ENCODE peak calls at places on chromosomes 3 and 15, in eight cellular contexts. P, D, F, M, Z, W, L and J are unnamed samples. For H3K27me3, the result is how much of the 10 kb centered on the place peaks cover.

GRCh38 chr15:82709421-82710207 is at the start of gene AP3B2:
- DNase-seq in M (peak), P (peak), L (peak), W (no peak), Z (peak), D (peak), F (peak), J (peak)

GRCh38 chr3:4060064-4060463 is 243.1 kb upstream of the SETMAR start:
- DNase-seq in W (no peak), P (no peak), M (no peak), D (no peak), Z (no peak), L (no peak), F (peak), J (no peak)

GRCh38 chr3:64612916-64613526 is 74.8 kb downstream of the ADAMTS9 start:
- DNase-seq in M (no peak), L (no peak), F (peak), D (no peak), P (no peak), W (no peak), Z (peak), J (no peak)

GRCh38 chr15:58430224-58430787 is 1.5 kb upstream of the LIPC start:
- DNase-seq in M (no peak), D (no peak), F (no peak), W (no peak), P (no peak), Z (no peak), L (no peak), J (no peak)

GRCh38 chr15:63088532-63089245 is 33.0 kb upstream of the LACTB start:
- DNase-seq in M (no peak), Z (no peak), F (no peak), W (no peak), P (no peak), D (no peak), L (no peak), J (no peak)

GRCh38 chr15:58521293-58521991 is 89.7 kb downstream of the LIPC start:
- DNase-seq in F (peak), W (no peak), D (peak), M (peak), P (no peak), L (peak), Z (peak), J (no peak)

GRCh38 chr15:62228604-62229003 is 63.5 kb upstream of the C2CD4B start:
- DNase-seq in Z (no peak), P (no peak), W (no peak), M (no peak), L (no peak), F (no peak), D (no peak), J (no peak)

GRCh38 chr3:144564011-144564410 is 592.4 kb downstream of the DIPK2A start:
- DNase-seq in P (no peak), M (no peak), D (no peak), W (no peak), F (no peak), L (no peak), Z (no peak), J (no peak)

GRCh38 chr3:115217678-115218451 is 70.8 kb upstream of the ZBTB20 start:
- DNase-seq in W (no peak), Z (peak), L (no peak), P (no peak), F (peak), M (no peak), D (no peak), J (no peak)

GRCh38 chr3:120634539-120634938 is 38.4 kb downstream of the NDUFB4 start:
- DNase-seq in D (no peak), W (no peak), F (no peak), M (no peak), Z (no peak), L (no peak), P (no peak), J (no peak)

DNA sequence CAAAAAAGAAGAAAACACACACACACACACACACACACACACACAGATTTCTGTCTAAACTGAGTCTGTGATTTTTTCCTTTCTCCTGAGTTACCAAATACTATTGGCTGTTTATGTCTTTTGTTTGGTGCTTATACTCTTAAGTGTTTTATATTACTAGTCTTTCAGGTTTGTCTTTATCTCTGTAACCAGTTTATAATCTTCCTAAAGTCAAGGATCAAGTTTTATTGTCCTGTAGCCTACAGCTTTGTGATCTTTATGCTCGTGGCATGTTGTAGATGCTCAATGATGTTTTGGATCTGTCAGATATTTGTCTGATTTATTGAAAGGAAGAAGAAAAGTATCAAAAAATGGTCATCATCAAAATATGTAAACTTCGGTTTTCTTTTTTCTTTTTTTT is 4.6 kb downstream of the MAP2K5 start:
- DNase-seq in M (no peak), Z (no peak), F (no peak), P (no peak), D (no peak), L (no peak), W (no peak), J (no peak)
- H3K4me3 ChIP-seq in M (no peak), Z (no peak), F (no peak), P (no peak), D (no peak), L (no peak), W (no peak), J (no peak)

DNA sequence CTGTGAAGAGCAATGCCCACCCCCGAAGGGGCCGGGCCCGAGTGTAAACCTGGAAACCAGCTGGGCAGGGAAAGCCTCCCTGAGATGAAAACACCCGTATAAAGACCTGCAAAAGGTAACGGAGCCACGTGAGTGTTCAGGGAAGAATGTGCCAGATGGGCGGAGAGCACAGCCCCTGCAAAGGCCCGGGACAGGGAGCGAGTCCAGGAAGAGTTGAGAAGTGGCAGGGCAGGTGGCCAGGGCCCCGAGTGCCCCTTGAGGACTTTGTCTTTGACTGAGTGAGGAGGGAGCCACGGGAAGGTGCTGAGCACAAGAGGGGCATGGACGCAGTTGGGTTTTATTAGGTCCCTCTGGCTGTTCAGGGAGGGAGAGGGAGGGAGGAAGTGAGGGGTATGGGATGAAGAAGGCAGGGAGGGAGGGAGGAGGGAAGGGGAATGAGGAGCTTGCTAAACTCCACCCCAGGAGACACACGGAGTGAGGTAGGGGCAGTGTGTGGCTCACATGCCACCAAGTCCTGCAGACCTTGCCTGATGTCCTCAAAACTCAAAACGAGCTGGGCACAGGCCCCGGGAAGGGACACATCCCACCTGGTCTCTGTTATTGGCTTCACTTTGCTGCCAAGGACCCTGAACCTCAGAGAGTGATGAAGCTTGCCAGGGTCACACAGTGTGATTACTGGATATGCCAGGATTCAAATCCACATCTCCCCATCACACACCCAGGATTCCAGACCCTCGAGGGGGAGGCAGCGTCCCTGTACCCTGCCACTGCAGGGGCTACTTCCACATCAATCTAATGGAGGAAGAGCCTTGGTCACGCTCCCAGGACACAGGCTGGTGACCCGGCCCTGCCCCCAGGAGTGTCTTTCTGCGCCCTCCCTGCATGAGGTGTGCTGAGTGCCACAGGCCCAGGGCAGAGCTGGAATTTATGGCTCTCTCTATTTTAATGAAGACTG is 49.1 kb upstream of the IQSEC1 start:
- DNase-seq in W (no peak), D (no peak), Z (no peak), P (peak), F (no peak), L (peak), M (no peak), J (no peak)
- H3K27me3 ChIP-seq in W (under half), D (under half), Z (under half), P (under half), F (under half), L (under half), M (under half), J (under half)

GRCh38 chr3:161371441-161372320 is at the start of gene SPTSSB:
- DNase-seq in M (no peak), P (peak), D (peak), L (peak), Z (peak), F (peak), W (no peak), J (peak)

GRCh38 chr3:161369531-161369930 is 1.8 kb downstream of the SPTSSB start:
- DNase-seq in M (no peak), L (no peak), Z (no peak), W (no peak), P (no peak), D (no peak), F (no peak), J (no peak)

DNA sequence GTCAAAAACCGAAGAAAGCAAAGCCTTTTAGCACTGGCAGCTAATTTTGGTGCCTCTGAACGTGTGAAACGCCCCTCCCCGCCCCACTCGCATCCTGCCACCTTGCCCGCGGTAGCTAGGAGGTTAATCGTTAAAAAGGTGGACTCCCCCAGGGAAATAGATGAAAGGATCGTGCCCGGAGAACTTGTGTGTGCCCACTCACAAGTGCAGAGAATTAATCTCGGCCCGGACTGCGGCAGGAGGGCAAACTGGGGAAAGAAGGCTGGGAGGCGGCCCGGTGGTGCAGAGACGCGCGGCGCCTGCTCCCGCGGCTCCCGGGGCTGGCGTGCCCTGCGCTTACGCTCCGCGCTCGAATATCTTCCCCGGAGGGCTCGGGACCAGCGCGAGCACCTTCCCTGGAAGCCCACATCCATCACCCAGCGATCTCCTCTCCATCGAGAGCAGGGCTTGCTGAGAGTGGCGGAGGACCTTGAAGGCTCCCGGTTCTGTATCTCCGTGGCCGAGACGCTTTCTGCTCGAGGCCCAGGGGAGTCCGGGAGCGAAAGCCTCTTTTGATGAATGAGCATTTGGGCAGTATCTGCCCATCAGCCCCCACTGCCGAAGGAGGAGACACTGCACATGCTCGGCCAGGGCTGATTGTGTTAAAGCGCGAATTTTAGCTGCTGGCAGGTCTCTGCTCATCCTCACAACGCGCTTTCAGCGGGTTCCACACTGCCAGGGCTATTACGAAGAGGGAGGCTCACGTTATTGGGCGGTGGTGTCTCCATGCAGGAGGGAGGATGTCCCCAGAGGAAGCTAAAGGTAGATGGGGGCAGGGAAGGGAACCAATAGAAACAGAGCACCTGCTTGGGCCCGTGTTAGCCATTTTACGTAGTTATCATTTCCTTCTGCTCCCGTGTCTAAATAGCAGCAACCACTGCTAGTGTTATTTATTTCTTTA is 1.3 kb upstream of the SPTSSB start:
- DNase-seq in W (no peak), F (peak), L (peak), M (no peak), D (no peak), P (peak), Z (peak), J (peak)
- H3K4me3 ChIP-seq in W (peak), F (peak), L (peak), M (peak), D (peak), P (peak), Z (no peak), J (peak)

GRCh38 chr15:101481917-101482525 is 7.5 kb downstream of the PCSK6 start:
- DNase-seq in L (no peak), M (no peak), Z (no peak), W (no peak), F (no peak), D (no peak), P (no peak), J (no peak)
- H3K27me3 ChIP-seq in L (under half), M (under half), Z (under half), W (under half), F (under half), D (under half), P (under half), J (under half)

DNA sequence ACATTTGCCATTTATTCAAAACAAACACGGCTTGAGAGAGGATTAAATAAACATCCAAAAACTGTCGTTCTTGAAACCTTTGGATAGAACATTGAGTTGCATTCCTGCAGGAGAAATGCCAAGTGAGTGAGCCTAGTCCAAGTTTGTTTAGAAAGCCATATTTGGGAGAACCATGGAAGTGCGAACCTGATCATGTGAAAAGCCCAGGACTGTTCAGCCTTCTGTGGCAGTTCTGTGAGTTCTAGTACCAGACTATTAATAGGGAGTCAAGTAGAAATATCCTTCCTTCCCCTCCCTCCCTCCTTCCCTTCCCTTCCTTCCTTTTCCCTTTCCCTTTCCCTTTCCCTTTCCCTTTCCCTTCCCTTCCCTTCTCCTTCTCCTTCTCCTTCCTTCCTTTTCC is 470.4 kb downstream of the LPP start:
- DNase-seq in W (no peak), M (no peak), P (no peak), Z (peak), D (peak), F (no peak), L (no peak), J (no peak)
- H3K4me3 ChIP-seq in W (no peak), M (no peak), P (no peak), Z (no peak), D (no peak), F (no peak), L (no peak), J (no peak)

GRCh38 chr3:126538316-126538715 is 14.4 kb downstream of the CHST13 start:
- DNase-seq in Z (no peak), D (peak), W (no peak), F (peak), P (peak), M (peak), L (peak), J (no peak)

GRCh38 chr3:126535636-126536035 is 11.7 kb downstream of the CHST13 start:
- DNase-seq in W (no peak), M (peak), Z (no peak), D (no peak), F (no peak), L (peak), P (peak), J (no peak)

GRCh38 chr3:126537730-126538281 is 13.9 kb downstream of the CHST13 start:
- DNase-seq in L (peak), W (no peak), Z (no peak), P (peak), F (no peak), D (peak), M (peak), J (no peak)

GRCh38 chr3:126536126-126536525 is 12.2 kb downstream of the CHST13 start:
- DNase-seq in D (no peak), L (peak), M (peak), F (no peak), Z (no peak), P (peak), W (no peak), J (no peak)

DNA sequence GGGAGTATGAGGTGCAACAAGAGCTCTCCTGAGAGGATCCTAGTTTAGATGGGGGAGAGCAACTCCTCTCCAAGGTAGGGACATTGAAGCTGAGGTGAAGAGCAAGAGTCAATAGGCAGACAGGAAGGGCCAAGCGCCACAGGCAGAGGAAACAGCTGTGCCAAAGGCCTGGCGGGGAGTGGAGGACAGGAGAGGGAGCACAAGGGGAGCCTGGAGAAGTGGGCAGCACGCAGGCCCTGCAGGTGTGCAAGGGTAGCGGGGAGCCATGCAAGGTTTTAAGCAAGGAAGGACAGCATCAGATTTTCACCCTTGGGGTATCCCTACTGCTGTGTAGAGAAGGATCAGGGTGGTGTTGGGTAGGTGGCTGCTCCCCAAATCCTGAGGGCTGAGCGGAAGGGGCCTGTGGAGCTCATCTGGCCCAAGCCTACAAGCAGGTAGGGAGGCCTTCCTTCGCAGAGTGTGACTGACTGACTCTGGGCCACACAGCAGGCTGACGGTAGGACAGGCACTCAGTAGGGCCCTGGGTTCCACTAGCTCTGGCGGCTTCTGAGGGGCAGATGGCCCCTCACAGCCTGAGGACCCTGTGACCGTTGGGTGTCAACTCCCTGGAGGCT is 13.3 kb downstream of the CHST13 start:
- DNase-seq in L (peak), W (no peak), Z (no peak), M (peak), D (peak), F (no peak), P (peak), J (no peak)
- H3K27me3 ChIP-seq in L (under half), W (under half), Z (under half), M (under half), D (under half), F (under half), P (under half), J (under half)

GRCh38 chr3:10357592-10358308 is 36.8 kb upstream of the SEC13 start:
- DNase-seq in L (no peak), W (no peak), Z (peak), P (peak), F (peak), D (peak), M (no peak), J (no peak)
- H3K4me3 ChIP-seq in L (no peak), W (no peak), Z (no peak), P (no peak), F (no peak), D (no peak), M (no peak), J (no peak)

GRCh38 chr3:22893001-22893400 is 310.1 kb upstream of the UBE2E2 start:
- DNase-seq in D (no peak), M (no peak), W (no peak), L (no peak), F (peak), P (no peak), Z (no peak), J (no peak)

GRCh38 chr3:22898558-22898957 is 304.6 kb upstream of the UBE2E2 start:
- DNase-seq in P (no peak), W (no peak), F (no peak), M (no peak), Z (no peak), D (no peak), L (no peak), J (no peak)

GRCh38 chr3:22894877-22895276 is 308.2 kb upstream of the UBE2E2 start:
- DNase-seq in M (no peak), Z (no peak), F (peak), D (no peak), P (no peak), L (no peak), W (no peak), J (no peak)

GRCh38 chr3:22899441-22899840 is 303.7 kb upstream of the UBE2E2 start:
- DNase-seq in W (no peak), L (no peak), P (no peak), M (no peak), F (no peak), D (no peak), Z (no peak), J (no peak)

DNA sequence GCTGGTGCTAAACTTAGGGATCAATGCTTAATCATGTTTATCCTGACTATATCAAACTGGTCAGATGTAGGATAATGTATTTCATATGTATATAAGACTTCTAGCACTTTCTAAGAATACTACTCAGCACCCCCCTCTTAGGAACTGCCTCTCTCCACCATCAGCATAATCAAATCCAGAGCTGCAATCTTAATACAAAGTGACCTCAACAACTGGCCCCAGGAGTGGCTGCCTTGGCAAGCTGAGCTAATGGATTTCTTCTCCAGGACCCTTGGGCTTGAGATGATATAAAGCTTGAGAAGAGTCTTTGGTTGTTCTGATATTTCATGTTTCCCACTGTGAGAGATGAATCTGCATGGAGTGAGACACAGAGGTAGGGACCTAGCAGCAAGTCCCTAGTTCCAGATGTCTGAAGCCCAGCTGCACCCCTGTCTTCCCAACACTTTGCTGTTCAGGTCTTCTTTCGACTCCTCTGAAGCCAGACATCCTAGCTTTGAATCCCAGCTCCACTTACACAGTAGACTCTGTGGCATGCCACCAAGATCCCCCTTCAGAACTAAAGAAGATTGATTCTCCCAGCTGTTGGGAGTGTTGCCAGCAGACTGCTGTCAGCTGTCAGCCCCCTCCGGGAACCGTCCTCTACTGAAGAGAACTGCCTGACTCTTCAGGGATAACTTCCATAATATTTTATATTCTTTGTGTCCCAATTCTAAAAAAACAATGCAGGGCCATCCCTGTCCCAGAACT is 309.3 kb upstream of the UBE2E2 start:
- DNase-seq in L (no peak), M (no peak), P (no peak), F (peak), Z (no peak), W (no peak), D (no peak), J (no peak)
- H3K27me3 ChIP-seq in L (under half), M (under half), P (under half), F (under half), Z (under half), W (under half), D (under half), J (under half)